ENCODE peak calls at places on chromosome 5, in eight cellular contexts. Y is smooth muscle cell of the brain vasculature; P is GM23248; O is sciatic nerve; H is effector memory CD8-positive, alpha-beta T cell; E is left cardiac atrium; W is endothelial cell; L is CD8-positive, alpha-beta memory T cell. D is an unnamed sample.

GRCh38 chr5:115873392-115873791 is 31.7 kb downstream of the AP3S1 start:
- DNase-seq in Y (no peak), P (peak), O (no peak), H (no peak), E (no peak), W (no peak), L (no peak), D (no peak)

GRCh38 chr5:1549631-1550030 is 25.9 kb upstream of the LPCAT1 start:
- DNase-seq in Y (no peak), P (no peak), O (no peak), H (no peak), E (no peak), W (no peak), L (no peak), D (no peak)

GRCh38 chr5:646396-647201 is 34.5 kb downstream of the CEP72 start:
- DNase-seq in Y (no peak), P (no peak), O (no peak), H (no peak), E (no peak), W (no peak), L (no peak), D (no peak)

GRCh38 chr5:16464664-16465543 is 696 bp downstream of the ZNF622 start:
- DNase-seq in Y (no peak), P (peak), O (no peak), H (no peak), E (no peak), W (no peak), L (no peak), D (no peak)

GRCh38 chr5:135139397-135140134 is 105.5 kb upstream of the PITX1 start:
- DNase-seq in Y (no peak), P (peak), O (no peak), H (no peak), E (no peak), W (no peak), L (no peak), D (no peak)

GRCh38 chr5:91885291-91886265 is 502.5 kb upstream of the ARRDC3 start:
- DNase-seq in Y (no peak), P (no peak), O (no peak), H (no peak), E (no peak), W (no peak), L (no peak), D (peak)

GRCh38 chr5:179680014-179680779 is 637 bp downstream of the CBY3 start:
- DNase-seq in Y (no peak), P (no peak), O (no peak), H (no peak), E (no peak), W (no peak), L (no peak), D (no peak)

GRCh38 chr5:71666321-71666720 is 52.8 kb upstream of the CARTPT start:
- DNase-seq in Y (no peak), P (no peak), O (no peak), H (no peak), E (no peak), W (no peak), L (no peak), D (no peak)

GRCh38 chr5:109917966-109918365 is 228.2 kb downstream of the MAN2A1 start:
- DNase-seq in Y (no peak), P (no peak), O (no peak), H (no peak), E (no peak), W (no peak), L (no peak), D (no peak)

GRCh38 chr5:159422371-159422770 is 92.1 kb upstream of the IL12B start:
- DNase-seq in Y (no peak), P (peak), O (no peak), H (no peak), E (no peak), W (no peak), L (no peak), D (no peak)

GRCh38 chr5:73256462-73257260 is 83.7 kb downstream of the TMEM174 start:
- DNase-seq in Y (no peak), P (peak), O (no peak), H (no peak), E (no peak), W (no peak), L (no peak), D (no peak)

GRCh38 chr5:108167174-108167573 is 214.7 kb downstream of the FBXL17 start:
- DNase-seq in Y (no peak), P (no peak), O (no peak), H (no peak), E (no peak), W (no peak), L (no peak), D (no peak)

GRCh38 chr5:139205586-139205985 is 7.4 kb upstream of the SIL1 start:
- DNase-seq in Y (no peak), P (no peak), O (no peak), H (no peak), E (no peak), W (no peak), L (no peak), D (no peak)

GRCh38 chr5:53425598-53426516 is 54.6 kb upstream of the FST start:
- DNase-seq in Y (no peak), P (peak), O (no peak), H (peak), E (no peak), W (peak), L (no peak), D (peak)

GRCh38 chr5:27473300-27474053 is 435.1 kb upstream of the CDH9 start:
- DNase-seq in Y (no peak), P (peak), O (no peak), H (no peak), E (no peak), W (no peak), L (no peak), D (no peak)

GRCh38 chr5:135680713-135681112 is 101.9 kb upstream of the CXCL14 start:
- DNase-seq in Y (no peak), P (no peak), O (no peak), H (no peak), E (no peak), W (no peak), L (no peak), D (no peak)

GRCh38 chr5:103135461-103135860 is 15.4 kb downstream of the PPIP5K2 start:
- DNase-seq in Y (no peak), P (no peak), O (no peak), H (no peak), E (no peak), W (no peak), L (no peak), D (no peak)

GRCh38 chr5:156414381-156414780 is 87.4 kb downstream of the SGCD start:
- DNase-seq in Y (no peak), P (peak), O (no peak), H (no peak), E (no peak), W (no peak), L (no peak), D (no peak)

GRCh38 chr5:95842955-95843544 is 20.5 kb upstream of the GLRX start:
- DNase-seq in Y (no peak), P (peak), O (no peak), H (peak), E (peak), W (peak), L (peak), D (peak)

GRCh38 chr5:134026521-134027202 is 21.9 kb upstream of the VDAC1 start:
- DNase-seq in Y (no peak), P (peak), O (no peak), H (peak), E (no peak), W (peak), L (peak), D (peak)

GRCh38 chr5:151591144-151591819 is at the start of gene FAT2:
- DNase-seq in Y (no peak), P (no peak), O (no peak), H (no peak), E (no peak), W (no peak), L (no peak), D (no peak)

GRCh38 chr5:113989278-113989912 is 372.5 kb upstream of the KCNN2 start:
- DNase-seq in Y (no peak), P (no peak), O (no peak), H (no peak), E (no peak), W (no peak), L (no peak), D (no peak)

GRCh38 chr5:137199201-137199600 is 299.9 kb downstream of the SPOCK1 start:
- DNase-seq in Y (no peak), P (no peak), O (no peak), H (no peak), E (no peak), W (no peak), L (no peak), D (no peak)

GRCh38 chr5:10457682-10458574 is 16.2 kb downstream of the ROPN1L start:
- DNase-seq in Y (no peak), P (peak), O (peak), H (no peak), E (no peak), W (peak), L (no peak), D (peak)

GRCh38 chr5:58842851-58843250 is 260.0 kb downstream of the RAB3C start:
- DNase-seq in Y (no peak), P (peak), O (no peak), H (no peak), E (no peak), W (no peak), L (no peak), D (no peak)

GRCh38 chr5:95803271-95804148 is 19.0 kb downstream of the GLRX start:
- DNase-seq in Y (no peak), P (peak), O (no peak), H (no peak), E (no peak), W (no peak), L (no peak), D (no peak)

GRCh38 chr5:95417971-95418370 is 26.8 kb downstream of the FAM81B start:
- DNase-seq in Y (no peak), P (peak), O (no peak), H (no peak), E (no peak), W (no peak), L (no peak), D (no peak)

GRCh38 chr5:36777105-36777757 is 99.3 kb upstream of the NIPBL start:
- DNase-seq in Y (no peak), P (peak), O (no peak), H (no peak), E (no peak), W (peak), L (no peak), D (peak)

GRCh38 chr5:103461223-103461622 is 101.4 kb downstream of the NUDT12 start:
- DNase-seq in Y (no peak), P (peak), O (no peak), H (no peak), E (no peak), W (no peak), L (no peak), D (no peak)

GRCh38 chr5:86917117-86917579 is 299.4 kb downstream of the COX7C start:
- DNase-seq in Y (no peak), P (peak), O (no peak), H (no peak), E (no peak), W (peak), L (no peak), D (no peak)